ENCODE peak calls at places on chromosomes 4 and X, in four cellular contexts. J is heart left ventricle; S is upper lobe of right lung; N is CD8-positive, alpha-beta T cell. F is an unnamed sample.

GRCh38 chrX:152165033-152165743 is 26.8 kb upstream of the MAGEA10 start:
- DNase-seq in J (no peak), S (no peak), N (no peak), F (no peak)

GRCh38 chr4:151031831-151032605 is 16.9 kb upstream of the LRBA start:
- DNase-seq in J (no peak), S (no peak), N (no peak), F (peak)

GRCh38 chr4:8594097-8595038 is 1.8 kb downstream of the CPZ start:
- DNase-seq in J (peak), S (no peak), N (no peak), F (peak)

GRCh38 chr4:157271166-157271869 is 50.8 kb downstream of the GRIA2 start:
- DNase-seq in J (no peak), S (no peak), N (no peak), F (no peak)

GRCh38 chr4:146649232-146649631 is 10.5 kb downstream of the POU4F2 start:
- DNase-seq in J (no peak), S (no peak), N (no peak), F (no peak)

GRCh38 chr4:150192986-150193385 is 114.7 kb downstream of the DCLK2 start:
- DNase-seq in J (no peak), S (no peak), N (no peak), F (peak)

GRCh38 chrX:155334486-155335316 is at the start of gene CLIC2:
- DNase-seq in J (no peak), S (no peak), N (no peak), F (peak)

GRCh38 chr4:99483636-99484035 is 27.2 kb upstream of the C4orf17 start:
- DNase-seq in J (no peak), S (no peak), N (no peak), F (peak)

GRCh38 chrX:48076343-48076742 is 4.9 kb upstream of the ZNF630 start:
- DNase-seq in J (no peak), S (no peak), N (no peak), F (no peak)

GRCh38 chr4:141346144-141346543 is 125.4 kb downstream of the ZNF330 start:
- DNase-seq in J (no peak), S (no peak), N (no peak), F (peak)

GRCh38 chrX:76821276-76821675 is 393.8 kb downstream of the MAGEE1 start:
- DNase-seq in J (no peak), S (no peak), N (no peak), F (no peak)

GRCh38 chr4:153832720-153833287 is 43.9 kb upstream of the SFRP2 start:
- DNase-seq in J (no peak), S (no peak), N (no peak), F (no peak)

GRCh38 chr4:176011523-176011922 is 54.1 kb upstream of the WDR17 start:
- DNase-seq in J (no peak), S (no peak), N (no peak), F (no peak)

GRCh38 chr4:130825283-130825682 is 1729.3 kb downstream of the C4orf33 start:
- DNase-seq in J (no peak), S (no peak), N (no peak), F (peak)

DNA sequence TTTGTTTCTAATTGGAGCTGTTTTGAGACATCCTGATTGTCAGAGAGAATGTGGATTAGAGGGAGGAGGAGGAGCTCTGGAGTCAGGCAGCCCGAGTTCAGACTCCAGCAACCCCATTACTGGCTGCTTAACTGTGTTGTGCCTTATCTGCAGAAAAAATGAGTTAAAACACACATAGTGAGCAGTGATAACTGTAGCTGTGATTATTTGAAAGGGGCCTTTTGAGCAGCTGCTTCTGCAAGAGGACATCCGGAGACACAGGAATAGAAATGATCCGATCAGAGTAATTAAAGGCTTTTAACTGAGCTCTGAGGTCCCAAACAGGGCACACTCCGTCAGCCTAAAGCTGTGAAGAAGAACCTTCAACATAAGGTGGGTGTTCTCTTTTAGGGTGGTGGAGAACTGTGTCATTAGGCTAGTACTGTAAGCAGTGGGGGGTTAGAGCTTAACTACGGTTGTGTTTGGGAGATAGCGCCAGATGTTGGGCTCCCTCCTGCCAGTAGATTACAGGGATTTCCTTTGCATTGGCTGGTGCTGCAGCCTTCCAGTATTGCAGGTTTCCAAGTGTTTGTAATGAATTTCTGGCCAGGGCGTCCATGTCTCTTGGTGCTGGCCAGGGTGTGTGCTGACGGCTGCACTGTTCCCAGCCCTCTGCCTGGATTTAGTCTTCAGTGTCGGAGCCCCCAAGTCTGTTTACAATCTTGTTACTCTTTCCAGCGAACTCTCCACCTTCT is 24.3 kb downstream of the ADD1 start:
- DNase-seq in J (no peak), S (no peak), N (no peak), F (peak)
- H3K4me3 ChIP-seq in J (peak), S (peak), N (no peak), F (peak)

GRCh38 chrX:16714504-16714903 is 2.0 kb upstream of the CTPS2 start:
- DNase-seq in J (no peak), S (no peak), N (no peak), F (no peak)

GRCh38 chrX:16711219-16712115 is 1.0 kb downstream of the CTPS2 start:
- DNase-seq in J (no peak), S (no peak), N (no peak), F (no peak)

GRCh38 chrX:16712825-16713155 is 321 bp upstream of the CTPS2 start:
- DNase-seq in J (no peak), S (no peak), N (no peak), F (peak)

GRCh38 chrX:16708016-16708415 is 4.5 kb downstream of the CTPS2 start:
- DNase-seq in J (no peak), S (no peak), N (no peak), F (no peak)

GRCh38 chrX:16712116-16712824 is at the start of gene CTPS2:
- DNase-seq in J (peak), S (peak), N (peak), F (peak)
- TF ChIP-seq CTCF in J (no peak), S (peak), N (no peak), F (no peak)

DNA sequence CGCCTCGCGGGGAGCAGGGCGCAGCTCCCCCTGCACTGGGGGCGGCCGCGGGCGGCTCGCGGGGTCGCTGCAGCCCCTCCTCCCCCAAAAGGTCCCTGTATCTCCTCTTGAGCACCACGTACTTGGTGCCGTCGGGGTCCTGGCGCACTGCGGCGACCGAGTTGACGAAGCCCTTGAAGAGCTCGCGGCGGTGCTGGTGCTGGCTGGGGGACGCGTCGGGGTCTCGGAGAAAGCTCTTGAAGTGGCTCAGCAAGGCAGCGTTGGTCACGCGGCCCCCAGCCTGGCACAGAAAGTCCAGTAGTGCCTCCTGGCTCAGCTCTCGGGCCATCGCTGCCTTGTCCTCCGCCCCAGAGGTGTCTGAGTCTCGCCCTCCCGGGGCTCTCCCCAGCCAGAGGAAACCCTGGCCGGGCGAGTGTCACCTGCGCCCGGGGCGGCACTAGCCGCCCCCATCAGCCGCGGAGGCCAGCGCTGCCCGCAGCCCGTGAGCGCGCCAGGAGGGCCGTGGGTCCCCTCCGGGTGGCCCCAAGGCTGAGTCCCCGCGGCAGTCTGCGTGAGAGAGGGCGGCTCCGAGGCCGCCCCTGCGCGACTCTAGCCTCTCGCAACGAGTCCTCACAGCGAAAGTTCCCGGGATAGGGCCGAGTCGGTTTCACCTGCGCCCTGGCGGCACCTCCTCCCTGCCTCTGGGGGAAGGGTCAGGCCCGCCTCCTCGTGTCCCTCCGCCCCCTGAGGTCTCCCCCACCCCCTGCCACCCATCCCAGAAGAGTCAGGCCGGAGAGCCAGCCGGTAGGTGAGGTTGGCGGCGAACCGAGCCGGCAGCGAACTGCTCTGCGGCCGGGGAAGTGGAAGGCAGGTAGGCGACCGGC is at the start of gene SOWAHB:
- DNase-seq in J (peak), S (peak), N (peak), F (no peak)
- H3K4me3 ChIP-seq in J (peak), S (peak), N (peak), F (peak)

GRCh38 chrX:427812-428725 is 41.4 kb upstream of the PPP2R3B start:
- DNase-seq in J (no peak), S (no peak), N (no peak), F (no peak)
- TF ChIP-seq CTCF in J (no peak), S (no peak), N (no peak), F (no peak)

GRCh38 chr4:83112678-83113428 is 1.7 kb downstream of the PLAC8 start:
- DNase-seq in J (no peak), S (no peak), N (peak), F (no peak)

GRCh38 chr4:83114576-83114975 is at the start of gene PLAC8:
- DNase-seq in J (no peak), S (no peak), N (peak), F (no peak)

GRCh38 chr4:83115000-83115399 is 471 bp upstream of the PLAC8 start:
- DNase-seq in J (no peak), S (no peak), N (no peak), F (peak)

GRCh38 chr4:83113429-83113786 is 1.1 kb downstream of the PLAC8 start:
- DNase-seq in J (no peak), S (no peak), N (no peak), F (no peak)

DNA sequence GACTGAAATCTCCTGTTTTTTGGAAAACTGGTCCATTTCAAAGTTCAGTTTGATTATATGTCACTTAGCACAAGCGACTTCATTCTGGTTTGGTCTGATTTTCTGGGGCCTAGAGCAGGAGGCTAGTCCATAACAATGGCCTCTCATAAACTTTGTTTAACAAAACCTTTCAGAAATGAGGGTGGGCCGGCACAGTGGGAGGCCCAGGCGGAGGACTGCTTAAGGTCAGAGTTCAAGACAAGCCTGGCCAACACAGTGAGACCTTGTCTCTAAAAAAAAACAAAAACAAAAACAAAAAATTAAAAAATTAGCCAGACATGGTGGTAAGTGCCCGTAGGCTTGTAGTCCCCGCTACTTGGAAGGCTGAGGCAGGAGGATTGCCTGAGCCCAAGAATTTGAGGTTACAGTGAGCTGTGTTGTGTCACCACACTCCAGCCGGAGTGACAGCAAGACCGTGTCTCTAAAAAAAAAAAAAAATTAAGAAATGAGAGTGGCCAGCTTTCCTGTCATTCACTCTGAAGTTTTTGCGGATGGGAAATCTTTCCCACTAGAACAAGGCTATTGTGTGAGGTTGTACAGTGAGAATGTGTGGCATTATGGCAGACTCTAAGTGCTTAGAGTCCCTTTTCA is 1.2 kb upstream of the PLAC8 start:
- DNase-seq in J (no peak), S (no peak), N (no peak), F (no peak)
- H3K4me3 ChIP-seq in J (no peak), S (no peak), N (no peak), F (no peak)

GRCh38 chr4:17785858-17786257 is 4.4 kb upstream of the FAM184B start:
- DNase-seq in J (no peak), S (no peak), N (no peak), F (no peak)
- TF ChIP-seq CTCF in J (no peak), S (no peak), N (no peak), F (no peak)

DNA sequence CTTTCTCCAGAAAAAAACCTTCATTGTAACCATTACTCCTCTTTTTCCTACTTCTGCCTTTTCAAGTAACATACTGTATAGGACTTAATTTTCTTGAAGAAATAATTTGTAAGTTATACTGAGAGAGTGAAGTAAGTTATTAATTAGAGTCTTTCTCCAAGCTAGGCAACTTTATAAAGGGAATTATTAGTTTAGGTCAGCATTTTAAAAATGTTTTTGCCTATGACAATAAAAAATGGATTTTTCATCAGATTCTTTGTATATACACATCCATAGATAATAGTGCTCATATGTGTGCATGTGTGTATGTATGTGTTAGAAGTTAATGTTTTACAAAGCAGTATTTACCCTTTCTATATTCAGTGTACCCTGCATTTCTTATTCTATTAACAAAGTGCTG is 10.4 kb upstream of the NUDT6 start:
- DNase-seq in J (no peak), S (no peak), N (no peak), F (no peak)
- H3K4me3 ChIP-seq in J (no peak), S (no peak), N (no peak), F (no peak)

DNA sequence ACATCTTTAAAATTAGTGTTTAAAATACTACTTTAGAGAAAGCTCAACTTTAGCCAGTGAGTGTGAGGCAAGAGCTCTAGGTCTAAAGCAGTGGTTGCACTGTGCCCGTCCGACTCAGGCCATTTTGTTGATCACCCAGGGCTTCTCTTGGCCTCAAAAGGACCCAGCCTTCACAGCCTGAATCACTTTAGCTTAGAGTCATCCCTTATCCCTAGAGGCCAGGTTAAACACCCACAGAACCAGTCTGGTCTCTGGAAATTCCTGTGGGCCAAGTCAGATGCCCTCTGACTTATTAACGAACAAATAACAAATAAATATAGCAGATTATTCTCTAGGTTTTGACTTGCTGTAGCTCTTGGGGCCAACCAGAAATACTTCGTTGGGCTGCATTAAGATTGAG is 102.3 kb downstream of the WWC2 start:
- DNase-seq in J (no peak), S (no peak), N (no peak), F (peak)
- TF ChIP-seq CTCF in J (no peak), S (no peak), N (no peak), F (no peak)